ENCODE peak calls at places on chromosomes 13 and 19, in ten cellular contexts. V is AG04450, R is body of pancreas, Q is tibial nerve, K is adrenal gland, G is cardiac muscle cell, H is NT2/D1, C is stomach, I is A549, M is OCI-LY7. S is an unnamed sample.

GRCh38 chr13:50357136-50357535 is 341.9 kb downstream of the KCNRG start:
- DNase-seq in V (no peak), R (no peak), Q (no peak), K (no peak), G (no peak), H (no peak), C (no peak), I (no peak), M (no peak), S (no peak)

GRCh38 chr13:110680852-110681251 is 25.1 kb downstream of the CARS2 start:
- DNase-seq in V (no peak), R (no peak), Q (no peak), K (no peak), G (no peak), H (peak; percentile 27), C (no peak), I (peak; percentile 43), M (peak; percentile 35), S (no peak)

GRCh38 chr19:46953955-46954501 is 65.6 kb upstream of the NPAS1 start:
- DNase-seq in V (no peak), R (no peak), Q (no peak), K (no peak), G (no peak), H (no peak), C (no peak), I (no peak), M (no peak), S (no peak)

GRCh38 chr19:36796714-36796999 is 24.1 kb upstream of the ZNF850 start:
- DNase-seq in V (no peak), R (no peak), Q (no peak), K (no peak), G (no peak), H (no peak), C (no peak), I (no peak), M (no peak), S (no peak)

GRCh38 chr19:55437410-55437809 is 5.7 kb downstream of the SHISA7 start:
- DNase-seq in V (no peak), R (peak; percentile 57), Q (no peak), K (peak; percentile 80), G (peak; percentile 83), H (peak; percentile 61), C (peak; percentile 55), I (peak; percentile 89), M (no peak), S (no peak)

GRCh38 chr13:91346848-91347211 is 657 bp upstream of the MIR17HG start:
- DNase-seq in V (no peak), R (peak; percentile 38), Q (no peak), K (peak; percentile 2), G (peak; percentile 10), H (no peak), C (no peak), I (no peak), M (peak; percentile 97), S (no peak)

GRCh38 chr13:112161441-112162301 is 94.7 kb downstream of the SOX1 start:
- DNase-seq in V (no peak), R (no peak), Q (no peak), K (no peak), G (no peak), H (peak; percentile 77), C (no peak), I (no peak), M (no peak), S (no peak)

GRCh38 chr13:98033277-98034247 is 80.1 kb downstream of the IPO5 start:
- DNase-seq in V (no peak), R (peak; percentile 33), Q (peak; percentile 20), K (peak; percentile 53), G (peak; percentile 69), H (no peak), C (no peak), I (peak; percentile 13), M (no peak), S (no peak)

GRCh38 chr13:90414691-90415596 is 932.5 kb upstream of the MIR17HG start:
- DNase-seq in V (peak; percentile 37), R (no peak), Q (no peak), K (no peak), G (peak; percentile 70), H (no peak), C (no peak), I (peak; percentile 18), M (no peak), S (no peak)

GRCh38 chr13:30829788-30830637 is 76.1 kb upstream of the MEDAG start:
- DNase-seq in V (no peak), R (no peak), Q (no peak), K (no peak), G (no peak), H (no peak), C (no peak), I (no peak), M (no peak), S (no peak)

GRCh38 chr19:19193926-19194325 is 1.9 kb downstream of the RFXANK start:
- DNase-seq in V (no peak), R (no peak), Q (no peak), K (no peak), G (no peak), H (no peak), C (no peak), I (no peak), M (no peak), S (no peak)

GRCh38 chr13:109869312-109870237 is 83.2 kb upstream of the IRS2 start:
- DNase-seq in V (peak; percentile 20), R (peak; percentile 89), Q (no peak), K (peak; percentile 90), G (peak; percentile 84), H (no peak), C (peak; percentile 75), I (peak; percentile 70), M (no peak), S (no peak)

GRCh38 chr19:16376649-16377048 is 52.0 kb downstream of the KLF2 start:
- DNase-seq in V (no peak), R (no peak), Q (no peak), K (no peak), G (no peak), H (no peak), C (no peak), I (peak; percentile 33), M (peak; percentile 58), S (no peak)

GRCh38 chr19:46975918-46976782 is 43.5 kb upstream of the NPAS1 start:
- DNase-seq in V (peak; percentile 73), R (peak; percentile 95), Q (peak; percentile 92), K (peak; percentile 98), G (peak; percentile 99), H (peak; percentile 36), C (peak; percentile 97), I (no peak), M (no peak), S (no peak)

GRCh38 chr13:20902438-20903163 is at the start of gene XPO4:
- DNase-seq in V (peak; percentile 30), R (peak; percentile 74), Q (peak; percentile 48), K (peak; percentile 81), G (peak; percentile 86), H (no peak), C (peak; percentile 80), I (peak; percentile 59), M (peak; percentile 86), S (peak; percentile 67)

GRCh38 chr13:113589251-113589960 is 4.9 kb downstream of the TFDP1 start:
- DNase-seq in V (no peak), R (peak; percentile 0), Q (no peak), K (no peak), G (no peak), H (no peak), C (peak; percentile 20), I (no peak), M (no peak), S (no peak)

DNA sequence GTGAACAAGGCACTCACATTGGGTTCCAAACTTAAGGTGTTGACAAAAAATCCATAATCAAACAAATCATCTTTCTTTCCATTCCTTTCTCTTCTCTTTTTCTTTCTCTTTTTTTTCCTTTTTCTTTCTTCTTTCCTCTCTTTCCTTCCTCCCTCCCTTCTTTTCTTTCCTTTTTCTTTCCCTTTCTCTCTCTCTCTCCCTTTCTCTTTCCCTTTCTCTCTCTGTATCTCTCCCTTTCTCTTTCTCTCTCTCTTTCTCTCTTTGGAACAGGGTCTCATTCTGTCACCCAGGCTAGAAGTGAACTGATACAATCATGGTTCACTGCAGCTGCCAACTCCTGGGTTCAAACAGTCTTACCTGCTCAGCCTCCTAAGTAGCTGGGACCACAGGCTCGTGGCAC is 12.5 kb downstream of the C19orf18 start:
- DNase-seq in V (no peak), R (no peak), Q (no peak), K (no peak), G (no peak), H (no peak), C (no peak), I (no peak), M (no peak), S (no peak)
- H3K9me3 ChIP-seq in V (peaks cover 68% of the 10 kb centered on the region), R (no peaks in the 10 kb centered on the region), Q (peaks cover 6% of the 10 kb centered on the region), K (no peaks in the 10 kb centered on the region), G (no peaks in the 10 kb centered on the region), H (no peaks in the 10 kb centered on the region), C (peaks cover 16% of the 10 kb centered on the region), I (peaks cover 78% of the 10 kb centered on the region), M (peaks cover 8% of the 10 kb centered on the region), S (peaks cover 5% of the 10 kb centered on the region)

DNA sequence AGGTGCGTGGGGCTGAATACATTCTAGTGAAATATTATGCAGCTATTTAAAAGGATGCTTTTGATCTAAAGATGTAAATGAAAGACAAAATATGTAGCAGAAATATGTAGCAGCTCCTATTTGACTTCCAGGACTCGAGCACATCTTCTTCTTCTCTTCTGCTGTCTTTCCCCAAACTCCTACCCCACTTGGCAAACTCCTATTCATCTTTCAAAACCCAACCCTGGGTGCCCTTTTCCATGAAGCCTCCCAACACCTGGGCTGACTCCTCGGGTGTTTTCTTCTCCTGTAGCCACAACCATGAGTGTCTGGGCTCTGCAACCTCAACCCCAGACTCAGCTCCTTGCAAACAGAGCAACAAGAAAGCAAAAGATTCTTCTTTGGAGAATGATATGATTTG is 11.1 kb downstream of the ACER1 start:
- DNase-seq in V (no peak), R (no peak), Q (no peak), K (no peak), G (no peak), H (no peak), C (no peak), I (no peak), M (no peak), S (no peak)
- H3K9me3 ChIP-seq in V (no peaks in the 10 kb centered on the region), R (no peaks in the 10 kb centered on the region), Q (no peaks in the 10 kb centered on the region), K (no peaks in the 10 kb centered on the region), G (no peaks in the 10 kb centered on the region), H (no peaks in the 10 kb centered on the region), C (no peaks in the 10 kb centered on the region), I (no peaks in the 10 kb centered on the region), M (no peaks in the 10 kb centered on the region), S (no peaks in the 10 kb centered on the region)

GRCh38 chr19:23070353-23070781 is 46.5 kb upstream of the ZNF730 start:
- DNase-seq in V (no peak), R (peak; percentile 12), Q (no peak), K (peak; percentile 6), G (peak; percentile 60), H (peak; percentile 79), C (no peak), I (no peak), M (no peak), S (no peak)
- H3K9me3 ChIP-seq in V (peaks cover 25% of the 10 kb centered on the region), R (no peaks in the 10 kb centered on the region), Q (no peaks in the 10 kb centered on the region), K (no peaks in the 10 kb centered on the region), G (no peaks in the 10 kb centered on the region), H (peaks cover 18% of the 10 kb centered on the region), C (no peaks in the 10 kb centered on the region), I (peaks cover 60% of the 10 kb centered on the region), M (peaks cover 7% of the 10 kb centered on the region), S (no peaks in the 10 kb centered on the region)

GRCh38 chr19:20482721-20483120 is 82.9 kb downstream of the ZNF737 start:
- DNase-seq in V (no peak), R (peak; percentile 12), Q (no peak), K (no peak), G (no peak), H (peak; percentile 69), C (no peak), I (no peak), M (peak; percentile 15), S (no peak)

GRCh38 chr19:20479483-20479882 is 86.1 kb downstream of the ZNF737 start:
- DNase-seq in V (no peak), R (no peak), Q (no peak), K (no peak), G (no peak), H (no peak), C (no peak), I (no peak), M (no peak), S (no peak)

GRCh38 chr19:20478936-20479335 is 86.6 kb downstream of the ZNF737 start:
- DNase-seq in V (no peak), R (no peak), Q (no peak), K (no peak), G (no peak), H (no peak), C (no peak), I (no peak), M (no peak), S (no peak)
- H3K9me3 ChIP-seq in V (peaks cover 32% of the 10 kb centered on the region), R (no peaks in the 10 kb centered on the region), Q (no peaks in the 10 kb centered on the region), K (no peaks in the 10 kb centered on the region), G (no peaks in the 10 kb centered on the region), H (peaks cover 13% of the 10 kb centered on the region), C (no peaks in the 10 kb centered on the region), I (peaks cover 9% of the 10 kb centered on the region), M (no peaks in the 10 kb centered on the region), S (peaks cover 3% of the 10 kb centered on the region)